ENCODE peak calls at places on chromosomes 3 and 15, in five cellular contexts. One of them, this sample, is unnamed.

GRCh38 chr3:196868297-196868661 is 559 bp downstream of the SENP5 start:
- DNase-seq in neural progenitor cell: peak; percentile 60
- DNase-seq in foreskin keratinocyte: no peak
- DNase-seq in body of pancreas: peak; percentile 14
- DNase-seq in cardiac muscle cell: peak; percentile 54
- DNase-seq in this sample: no peak

GRCh38 chr3:194404365-194405140 is 5.5 kb upstream of the GP5 start:
- DNase-seq in cardiac muscle cell: peak; percentile 63
- DNase-seq in neural progenitor cell: peak; percentile 55
- DNase-seq in foreskin keratinocyte: no peak
- DNase-seq in body of pancreas: peak; percentile 43
- DNase-seq in this sample: no peak

GRCh38 chr15:81752149-81752942 is 293.5 kb downstream of the MEX3B start:
- DNase-seq in body of pancreas: peak; percentile 45
- DNase-seq in foreskin keratinocyte: peak; percentile 43
- DNase-seq in neural progenitor cell: peak; percentile 41
- DNase-seq in cardiac muscle cell: peak; percentile 15
- DNase-seq in this sample: no peak

GRCh38 chr3:46497556-46498265 is at the start of gene RTP3:
- DNase-seq in cardiac muscle cell: no peak
- DNase-seq in body of pancreas: no peak
- DNase-seq in neural progenitor cell: no peak
- DNase-seq in foreskin keratinocyte: no peak
- DNase-seq in this sample: no peak

GRCh38 chr3:141877911-141878310 is 1.5 kb downstream of the ATP1B3 start:
- DNase-seq in cardiac muscle cell: no peak
- DNase-seq in neural progenitor cell: peak; percentile 28
- DNase-seq in foreskin keratinocyte: no peak
- DNase-seq in body of pancreas: no peak
- DNase-seq in this sample: no peak

GRCh38 chr3:16132926-16133325 is 41.6 kb upstream of the GALNT15 start:
- DNase-seq in body of pancreas: no peak
- DNase-seq in cardiac muscle cell: no peak
- DNase-seq in foreskin keratinocyte: no peak
- DNase-seq in neural progenitor cell: no peak
- DNase-seq in this sample: no peak

GRCh38 chr15:73792429-73792828 is 39.3 kb upstream of the INSYN1 start:
- DNase-seq in neural progenitor cell: no peak
- DNase-seq in body of pancreas: no peak
- DNase-seq in cardiac muscle cell: no peak
- DNase-seq in foreskin keratinocyte: no peak
- DNase-seq in this sample: no peak

GRCh38 chr3:40337136-40338108 is 27.9 kb downstream of the EIF1B start:
- DNase-seq in neural progenitor cell: no peak
- DNase-seq in cardiac muscle cell: no peak
- DNase-seq in foreskin keratinocyte: peak; percentile 59
- DNase-seq in body of pancreas: no peak
- DNase-seq in this sample: no peak

GRCh38 chr15:98997755-98998154 is 9.8 kb downstream of the PGPEP1L start:
- DNase-seq in cardiac muscle cell: no peak
- DNase-seq in foreskin keratinocyte: no peak
- DNase-seq in neural progenitor cell: no peak
- DNase-seq in body of pancreas: no peak
- DNase-seq in this sample: no peak

GRCh38 chr3:171056528-171056927 is 30.0 kb upstream of the SLC2A2 start:
- DNase-seq in body of pancreas: no peak
- DNase-seq in neural progenitor cell: no peak
- DNase-seq in foreskin keratinocyte: no peak
- DNase-seq in cardiac muscle cell: no peak
- DNase-seq in this sample: no peak

GRCh38 chr15:57290192-57290591 is 86.1 kb upstream of the CGNL1 start:
- DNase-seq in foreskin keratinocyte: no peak
- DNase-seq in cardiac muscle cell: no peak
- DNase-seq in body of pancreas: no peak
- DNase-seq in neural progenitor cell: no peak
- DNase-seq in this sample: no peak

GRCh38 chr15:89360294-89360971 is 25.8 kb upstream of the POLG start:
- DNase-seq in foreskin keratinocyte: no peak
- DNase-seq in cardiac muscle cell: no peak
- DNase-seq in neural progenitor cell: peak; percentile 81
- DNase-seq in body of pancreas: no peak
- DNase-seq in this sample: no peak

GRCh38 chr3:94303266-94303665 is 240.4 kb downstream of the NSUN3 start:
- DNase-seq in foreskin keratinocyte: no peak
- DNase-seq in neural progenitor cell: no peak
- DNase-seq in cardiac muscle cell: no peak
- DNase-seq in body of pancreas: no peak
- DNase-seq in this sample: no peak

GRCh38 chr15:49877871-49878511 is 241.0 kb downstream of the ATP8B4 start:
- DNase-seq in foreskin keratinocyte: no peak
- DNase-seq in neural progenitor cell: no peak
- DNase-seq in body of pancreas: no peak
- DNase-seq in cardiac muscle cell: no peak
- DNase-seq in this sample: no peak

GRCh38 chr3:178841011-178841410 is 230.6 kb downstream of the ZMAT3 start:
- DNase-seq in body of pancreas: no peak
- DNase-seq in foreskin keratinocyte: no peak
- DNase-seq in cardiac muscle cell: no peak
- DNase-seq in neural progenitor cell: no peak
- DNase-seq in this sample: no peak

GRCh38 chr3:174010902-174011301 is 613.4 kb downstream of the NLGN1 start:
- DNase-seq in neural progenitor cell: no peak
- DNase-seq in cardiac muscle cell: no peak
- DNase-seq in body of pancreas: no peak
- DNase-seq in foreskin keratinocyte: no peak
- DNase-seq in this sample: no peak

GRCh38 chr3:27720899-27721716 is 1.0 kb downstream of the EOMES start:
- DNase-seq in neural progenitor cell: peak; percentile 64
- DNase-seq in foreskin keratinocyte: peak; percentile 54
- DNase-seq in cardiac muscle cell: peak; percentile 28
- DNase-seq in body of pancreas: no peak
- DNase-seq in this sample: no peak

GRCh38 chr3:149197669-149198068 is 24.0 kb downstream of the CP start:
- DNase-seq in body of pancreas: no peak
- DNase-seq in foreskin keratinocyte: no peak
- DNase-seq in cardiac muscle cell: peak; percentile 30
- DNase-seq in neural progenitor cell: peak; percentile 56
- DNase-seq in this sample: no peak

GRCh38 chr3:143001034-143001368 is 369 bp upstream of the U2SURP start:
- DNase-seq in body of pancreas: no peak
- DNase-seq in foreskin keratinocyte: no peak
- DNase-seq in neural progenitor cell: no peak
- DNase-seq in cardiac muscle cell: no peak
- DNase-seq in this sample: no peak

GRCh38 chr3:88452228-88452627 is 302.5 kb downstream of the C3orf38 start:
- DNase-seq in foreskin keratinocyte: no peak
- DNase-seq in neural progenitor cell: no peak
- DNase-seq in cardiac muscle cell: no peak
- DNase-seq in body of pancreas: no peak
- DNase-seq in this sample: no peak

GRCh38 chr3:37905346-37905745 is 43.7 kb downstream of the CTDSPL start:
- DNase-seq in body of pancreas: no peak
- DNase-seq in foreskin keratinocyte: no peak
- DNase-seq in neural progenitor cell: peak; percentile 47
- DNase-seq in cardiac muscle cell: peak; percentile 23
- DNase-seq in this sample: no peak

GRCh38 chr3:62242846-62243245 is 130.5 kb downstream of the FEZF2 start:
- DNase-seq in body of pancreas: no peak
- DNase-seq in neural progenitor cell: peak; percentile 92
- DNase-seq in cardiac muscle cell: no peak
- DNase-seq in foreskin keratinocyte: no peak
- DNase-seq in this sample: no peak

GRCh38 chr15:28096720-28097431 is 2.2 kb downstream of the OCA2 start:
- DNase-seq in body of pancreas: no peak
- DNase-seq in foreskin keratinocyte: no peak
- DNase-seq in neural progenitor cell: peak; percentile 71
- DNase-seq in cardiac muscle cell: peak; percentile 60
- DNase-seq in this sample: no peak

GRCh38 chr3:196140224-196140623 is 58.3 kb upstream of the TFRC start:
- DNase-seq in body of pancreas: no peak
- DNase-seq in cardiac muscle cell: no peak
- DNase-seq in foreskin keratinocyte: no peak
- DNase-seq in neural progenitor cell: no peak
- DNase-seq in this sample: no peak

GRCh38 chr3:124741027-124741426 is 10.8 kb downstream of the UMPS start:
- DNase-seq in body of pancreas: no peak
- DNase-seq in cardiac muscle cell: no peak
- DNase-seq in neural progenitor cell: no peak
- DNase-seq in foreskin keratinocyte: peak; percentile 72
- DNase-seq in this sample: no peak

GRCh38 chr3:157837341-157837740 is 268.9 kb downstream of the SHOX2 start:
- DNase-seq in neural progenitor cell: no peak
- DNase-seq in foreskin keratinocyte: no peak
- DNase-seq in cardiac muscle cell: no peak
- DNase-seq in body of pancreas: no peak
- DNase-seq in this sample: no peak

GRCh38 chr3:98536456-98537017 is 4.8 kb downstream of the GPR15 start:
- DNase-seq in neural progenitor cell: no peak
- DNase-seq in body of pancreas: no peak
- DNase-seq in foreskin keratinocyte: no peak
- DNase-seq in cardiac muscle cell: no peak
- DNase-seq in this sample: no peak

GRCh38 chr3:128850544-128850943 is 28.9 kb upstream of the ACAD9 start:
- DNase-seq in cardiac muscle cell: no peak
- DNase-seq in foreskin keratinocyte: no peak
- DNase-seq in neural progenitor cell: no peak
- DNase-seq in body of pancreas: no peak
- DNase-seq in this sample: no peak

GRCh38 chr3:128847631-128848370 is 31.6 kb upstream of the ACAD9 start:
- DNase-seq in foreskin keratinocyte: no peak
- DNase-seq in cardiac muscle cell: no peak
- DNase-seq in body of pancreas: no peak
- DNase-seq in neural progenitor cell: no peak
- DNase-seq in this sample: no peak

GRCh38 chr3:128846501-128846900 is 32.9 kb upstream of the ACAD9 start:
- DNase-seq in body of pancreas: no peak
- DNase-seq in neural progenitor cell: no peak
- DNase-seq in cardiac muscle cell: no peak
- DNase-seq in foreskin keratinocyte: no peak
- DNase-seq in this sample: no peak

GRCh38 chr3:128851601-128852000 is 27.8 kb upstream of the ACAD9 start:
- DNase-seq in cardiac muscle cell: no peak
- DNase-seq in foreskin keratinocyte: no peak
- DNase-seq in neural progenitor cell: no peak
- DNase-seq in body of pancreas: no peak
- DNase-seq in this sample: no peak

DNA sequence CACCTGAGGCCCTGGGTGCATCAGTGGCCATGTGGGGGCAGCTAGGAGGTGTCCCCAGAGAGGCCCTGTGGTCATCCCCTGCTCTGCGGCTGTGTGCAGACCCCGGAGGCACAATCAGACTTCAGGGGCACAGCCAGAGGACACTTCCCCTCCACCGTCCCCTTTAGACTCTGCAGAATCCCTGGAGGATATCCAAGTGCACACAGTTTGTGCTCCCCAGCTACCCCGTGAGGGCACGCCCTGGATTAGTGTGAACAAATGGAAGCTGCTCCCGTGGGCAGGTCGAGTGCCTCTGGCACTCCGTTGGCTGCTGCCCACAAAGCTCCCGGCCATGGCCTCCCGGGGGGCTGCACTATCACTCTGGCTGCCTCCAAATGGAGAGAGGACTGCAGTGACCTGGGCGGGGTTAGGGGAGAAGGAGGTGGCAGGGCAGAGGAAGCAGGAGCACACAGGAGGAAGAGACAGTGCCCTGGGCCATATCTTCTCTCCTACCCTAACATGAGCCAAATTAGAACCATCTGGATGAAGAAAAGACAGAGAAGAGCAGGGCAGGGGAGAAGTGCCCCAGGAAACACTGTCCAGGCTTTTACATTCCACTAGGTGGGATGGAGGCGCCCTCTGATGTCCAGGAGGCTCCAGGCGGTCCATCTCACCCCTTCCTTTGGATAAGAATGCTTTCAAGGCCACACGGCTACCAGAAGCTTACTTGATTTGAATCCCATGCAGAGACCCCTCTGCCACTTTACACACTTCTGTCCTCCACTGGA is 29.5 kb upstream of the ACAD9 start:
- DNase-seq in body of pancreas: no peak
- DNase-seq in foreskin keratinocyte: no peak
- DNase-seq in neural progenitor cell: peak; percentile 23
- DNase-seq in cardiac muscle cell: peak; percentile 71
- DNase-seq in this sample: no peak
- TF ChIP-seq CTCF in body of pancreas: no peak
- TF ChIP-seq CTCF in foreskin keratinocyte: peak; percentile 43
- TF ChIP-seq CTCF in neural progenitor cell: peak; percentile 21
- TF ChIP-seq CTCF in cardiac muscle cell: peak; percentile 15
- TF ChIP-seq CTCF in this sample: peak; percentile 16

GRCh38 chr3:133578548-133579191 is 5.2 kb downstream of the CDV3 start:
- DNase-seq in cardiac muscle cell: peak; percentile 44
- DNase-seq in neural progenitor cell: peak; percentile 51
- DNase-seq in foreskin keratinocyte: no peak
- DNase-seq in body of pancreas: peak; percentile 15
- DNase-seq in this sample: no peak
- TF ChIP-seq CTCF in cardiac muscle cell: peak; percentile 67
- TF ChIP-seq CTCF in neural progenitor cell: peak; percentile 69
- TF ChIP-seq CTCF in foreskin keratinocyte: peak; percentile 72
- TF ChIP-seq CTCF in body of pancreas: peak; percentile 57
- TF ChIP-seq CTCF in this sample: peak; percentile 81

DNA sequence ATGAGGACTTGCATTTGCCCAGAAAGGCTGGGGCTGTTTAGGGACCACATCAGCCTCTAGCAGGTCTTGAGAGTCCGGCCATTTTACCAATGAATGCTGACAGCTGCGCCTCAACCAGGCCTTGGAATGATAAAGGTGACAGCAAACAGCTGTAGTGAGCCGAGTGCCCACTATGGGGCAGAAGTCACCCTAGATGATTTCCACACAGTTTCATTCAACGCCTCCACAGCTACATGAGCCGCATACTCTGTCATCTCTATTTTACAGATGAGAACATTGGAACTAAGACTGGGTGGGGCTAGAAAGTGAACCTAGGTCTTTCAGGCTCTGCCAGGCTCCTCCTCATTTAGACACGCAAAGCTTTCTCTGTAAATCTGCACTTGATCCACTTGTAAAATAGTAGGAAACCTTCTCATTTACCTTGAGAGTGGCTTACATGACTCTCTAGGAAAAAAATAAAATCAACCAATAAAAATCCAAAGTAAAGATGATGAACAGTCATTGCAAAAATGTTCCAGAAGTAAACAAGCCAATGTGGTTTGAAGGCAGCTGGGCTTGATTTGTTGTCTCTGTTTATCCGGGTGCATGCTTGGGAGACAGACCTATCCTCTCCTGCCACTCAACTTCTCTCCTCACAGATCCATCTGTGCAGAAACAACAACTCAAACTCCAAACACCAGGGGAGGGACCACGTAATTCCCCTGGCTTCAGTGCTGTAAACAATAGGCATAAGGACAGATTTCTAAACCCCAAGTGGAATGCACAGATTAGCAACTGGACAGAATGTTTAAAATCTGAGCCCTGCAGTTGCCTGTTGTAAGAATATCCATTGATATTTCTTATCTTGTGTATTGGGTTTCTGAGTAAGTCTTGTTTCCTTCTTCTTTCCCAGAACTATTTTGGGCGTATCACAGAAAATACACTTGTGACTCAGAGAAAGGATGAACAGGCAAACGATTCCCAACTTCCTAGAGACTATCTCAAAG is 31.5 kb upstream of the LDHAL6B start:
- DNase-seq in neural progenitor cell: peak; percentile 76
- DNase-seq in foreskin keratinocyte: no peak
- DNase-seq in cardiac muscle cell: peak; percentile 72
- DNase-seq in body of pancreas: peak; percentile 35
- DNase-seq in this sample: no peak
- TF ChIP-seq CTCF in neural progenitor cell: peak; percentile 73
- TF ChIP-seq CTCF in foreskin keratinocyte: peak; percentile 77
- TF ChIP-seq CTCF in cardiac muscle cell: peak; percentile 64
- TF ChIP-seq CTCF in body of pancreas: peak; percentile 41
- TF ChIP-seq CTCF in this sample: peak; percentile 77

GRCh38 chr15:63146684-63147083 is 10.6 kb downstream of the RPS27L start:
- DNase-seq in cardiac muscle cell: no peak
- DNase-seq in foreskin keratinocyte: no peak
- DNase-seq in neural progenitor cell: no peak
- DNase-seq in body of pancreas: no peak
- DNase-seq in this sample: no peak
- TF ChIP-seq CTCF in cardiac muscle cell: peak; percentile 25
- TF ChIP-seq CTCF in foreskin keratinocyte: peak; percentile 34
- TF ChIP-seq CTCF in neural progenitor cell: no peak
- TF ChIP-seq CTCF in body of pancreas: no peak
- TF ChIP-seq CTCF in this sample: no peak